ENCODE peak calls at places on chromosomes 12 and 14, in four cellular contexts. S, H, L and W are unnamed samples.
A peak's percentile ranks its signal among the peaks of the same experiment; 100 is the strongest.

GRCh38 chr12:133203344-133204263 is 22.3 kb downstream of the ZNF268 start:
- DNase-seq in S (no peak), H (no peak), L (no peak), W (no peak)

GRCh38 chr14:50531595-50532501 is 521 bp downstream of the MAP4K5 start:
- DNase-seq in S (peak; percentile 20), H (peak; percentile 82), L (peak; percentile 81), W (peak; percentile 9)

GRCh38 chr12:51911788-51912711 is 4.7 kb downstream of the ACVRL1 start:
- DNase-seq in S (no peak), H (peak; percentile 77), L (peak; percentile 72), W (no peak)

GRCh38 chr12:120468846-120469449 is 600 bp downstream of the SRSF9 start:
- DNase-seq in S (no peak), H (peak; percentile 94), L (peak; percentile 66), W (no peak)

GRCh38 chr14:29927596-29928341 is at the start of gene PRKD1:
- DNase-seq in S (no peak), H (peak; percentile 83), L (peak; percentile 78), W (no peak)

GRCh38 chr12:64323476-64324225 is 66.9 kb downstream of the C12orf56 start:
- DNase-seq in S (no peak), H (no peak), L (no peak), W (no peak)

GRCh38 chr12:31578632-31579031 is 12.3 kb downstream of the DENND5B start:
- DNase-seq in S (no peak), H (no peak), L (no peak), W (no peak)

GRCh38 chr12:13080276-13080675 is 23.2 kb downstream of the GSG1 start:
- DNase-seq in S (no peak), H (no peak), L (no peak), W (no peak)

GRCh38 chr14:23513005-23513412 is 38.6 kb downstream of the ZFHX2 start:
- DNase-seq in S (no peak), H (peak; percentile 74), L (peak; percentile 74), W (no peak)

GRCh38 chr12:104758771-104759170 is 199.3 kb downstream of the SLC41A2 start:
- DNase-seq in S (no peak), H (no peak), L (no peak), W (no peak)

GRCh38 chr12:52151153-52151858 is 40.5 kb downstream of the KRT80 start:
- DNase-seq in S (no peak), H (no peak), L (no peak), W (no peak)

GRCh38 chr14:103908580-103908979 is 19.7 kb upstream of the TDRD9 start:
- DNase-seq in S (peak; percentile 23), H (no peak), L (no peak), W (no peak)

GRCh38 chr12:8658361-8658760 is 4.3 kb downstream of the MFAP5 start:
- DNase-seq in S (no peak), H (no peak), L (no peak), W (no peak)

GRCh38 chr12:110906088-110906487 is 14.3 kb downstream of the MYL2 start:
- DNase-seq in S (no peak), H (no peak), L (no peak), W (no peak)

GRCh38 chr12:72865921-72866320 is 593.8 kb downstream of the TRHDE start:
- DNase-seq in S (no peak), H (no peak), L (no peak), W (no peak)

GRCh38 chr14:63852271-63852816 is 460 bp upstream of the SYNE2 start:
- DNase-seq in S (no peak), H (peak; percentile 39), L (no peak), W (no peak)

GRCh38 chr12:106074361-106074705 is 64.4 kb downstream of the NUAK1 start:
- DNase-seq in S (no peak), H (no peak), L (no peak), W (no peak)

GRCh38 chr12:79655036-79655435 is 35.7 kb downstream of the PAWR start:
- DNase-seq in S (no peak), H (no peak), L (no peak), W (no peak)

GRCh38 chr12:21248679-21249078 is 86.0 kb downstream of the SLCO1A2 start:
- DNase-seq in S (no peak), H (peak; percentile 1), L (no peak), W (no peak)

GRCh38 chr14:103808403-103809001 is 38.9 kb downstream of the PPP1R13B start:
- DNase-seq in S (peak; percentile 37), H (peak; percentile 80), L (peak; percentile 87), W (no peak)

GRCh38 chr12:27270148-27270547 is 26.1 kb downstream of the STK38L start:
- DNase-seq in S (no peak), H (no peak), L (no peak), W (no peak)

DNA sequence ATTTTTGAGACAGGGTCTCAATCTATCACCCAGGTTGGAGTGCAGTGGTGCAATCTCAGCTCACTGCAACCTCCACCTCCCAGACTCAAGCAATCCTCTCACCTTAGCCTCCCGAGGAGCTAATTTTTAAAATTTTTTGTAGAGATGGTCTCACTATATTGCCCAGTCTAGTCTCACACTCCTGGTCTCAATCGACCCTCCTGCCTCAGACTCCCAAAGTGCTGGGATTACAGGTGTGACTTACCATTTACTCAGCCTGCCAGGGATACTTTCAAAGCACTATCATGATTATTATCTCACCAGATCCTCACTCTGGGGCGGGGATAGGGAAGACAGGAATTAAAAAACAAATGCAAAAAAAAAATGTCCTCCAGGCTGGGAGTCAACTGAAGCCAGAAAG is 74.1 kb downstream of the IRF2BPL start:
- DNase-seq in S (no peak), H (no peak), L (no peak), W (no peak)
- H3K4me1 ChIP-seq in S (peaks cover 41% of the 10 kb centered on the region), H (peaks cover 76% of the 10 kb centered on the region), L (no peaks in the 10 kb centered on the region), W (peaks cover 38% of the 10 kb centered on the region)

GRCh38 chr14:61511558-61511924 is 183.8 kb upstream of the HIF1A start:
- DNase-seq in S (no peak), H (no peak), L (no peak), W (no peak)
- H3K4me1 ChIP-seq in S (peaks cover 67% of the 10 kb centered on the region), H (peaks cover 55% of the 10 kb centered on the region), L (no peaks in the 10 kb centered on the region), W (peaks cover 13% of the 10 kb centered on the region)

GRCh38 chr14:99095369-99095768 is 176.6 kb downstream of the BCL11B start:
- DNase-seq in S (no peak), H (no peak), L (no peak), W (no peak)
- H3K4me1 ChIP-seq in S (no peaks in the 10 kb centered on the region), H (no peaks in the 10 kb centered on the region), L (no peaks in the 10 kb centered on the region), W (no peaks in the 10 kb centered on the region)

GRCh38 chr14:105480807-105481801 is 5.6 kb upstream of the CRIP1 start:
- DNase-seq in S (peak; percentile 83), H (peak; percentile 92), L (peak; percentile 94), W (no peak)

GRCh38 chr14:105480165-105480564 is 5.5 kb downstream of the CRIP2 start:
- DNase-seq in S (no peak), H (no peak), L (no peak), W (no peak)

GRCh38 chr14:105483300-105484068 is 3.2 kb upstream of the CRIP1 start:
- DNase-seq in S (no peak), H (no peak), L (no peak), W (no peak)

GRCh38 chr14:105482486-105483110 is 4.1 kb upstream of the CRIP1 start:
- DNase-seq in S (no peak), H (no peak), L (no peak), W (no peak)

GRCh38 chr14:105481886-105482454 is 4.7 kb upstream of the CRIP1 start:
- DNase-seq in S (peak; percentile 94), H (peak; percentile 90), L (peak; percentile 97), W (peak; percentile 95)
- H3K4me1 ChIP-seq in S (peaks cover 78% of the 10 kb centered on the region), H (peaks cover 76% of the 10 kb centered on the region), L (no peaks in the 10 kb centered on the region), W (peaks cover 42% of the 10 kb centered on the region)

DNA sequence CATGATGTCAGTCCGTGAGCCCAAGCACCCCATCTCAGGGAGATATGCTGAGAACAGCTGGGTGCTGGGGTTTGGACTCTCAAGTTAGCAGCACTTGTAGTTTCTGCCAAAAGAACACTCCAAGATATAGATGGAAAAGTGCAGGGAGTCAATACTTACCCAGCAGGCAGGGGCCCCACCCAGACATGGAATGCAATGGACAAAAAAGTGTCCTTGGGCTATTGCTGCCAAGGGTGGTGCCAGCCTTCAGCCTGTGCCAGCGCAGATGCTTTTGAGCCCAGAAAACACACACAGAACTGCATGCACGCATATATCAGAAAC is 17.0 kb upstream of the IRF2BPL start:
- DNase-seq in S (no peak), H (no peak), L (no peak), W (no peak)
- H3K4me1 ChIP-seq in S (peaks cover 59% of the 10 kb centered on the region), H (peaks cover 62% of the 10 kb centered on the region), L (no peaks in the 10 kb centered on the region), W (peaks cover 55% of the 10 kb centered on the region)

GRCh38 chr14:97813556-97813955 is 1016.4 kb downstream of the VRK1 start:
- DNase-seq in S (no peak), H (no peak), L (no peak), W (no peak)
- H3K4me1 ChIP-seq in S (no peaks in the 10 kb centered on the region), H (no peaks in the 10 kb centered on the region), L (no peaks in the 10 kb centered on the region), W (no peaks in the 10 kb centered on the region)

DNA sequence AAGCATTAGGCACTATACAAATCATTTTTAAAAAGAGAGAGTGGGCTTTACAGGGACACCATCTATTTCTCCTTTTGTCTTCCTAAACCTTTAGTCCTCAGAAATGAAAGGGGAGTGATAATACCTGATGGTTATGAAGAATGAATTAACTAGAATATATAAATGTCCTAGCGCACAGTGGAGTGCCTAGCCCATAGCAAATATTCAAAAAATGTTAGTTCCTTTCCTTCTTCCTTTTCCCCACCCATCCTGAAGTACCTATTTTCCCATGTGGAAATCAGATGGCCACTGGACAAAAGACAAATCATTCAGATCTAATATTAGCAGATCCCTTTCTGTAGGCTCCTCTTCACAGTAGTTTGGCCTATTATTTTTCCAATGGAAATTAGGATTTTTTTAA is 90.0 kb downstream of the SLC25A21 start:
- DNase-seq in S (no peak), H (no peak), L (no peak), W (no peak)
- H3K4me1 ChIP-seq in S (no peaks in the 10 kb centered on the region), H (no peaks in the 10 kb centered on the region), L (no peaks in the 10 kb centered on the region), W (no peaks in the 10 kb centered on the region)